ENCODE peak calls at places on chromosome 6, in ten cellular contexts. P is prostate gland, A is upper lobe of left lung, B is breast epithelium, R is K562, I is spleen, O is esophagus muscularis mucosa, F is Panc1, N is GM12892, S is endothelial cell of umbilical vein. C is an unnamed sample.

GRCh38 chr6:148112851-148113319 is 229.8 kb upstream of the SASH1 start:
- DNase-seq in B (no peak), O (no peak), N (no peak), I (no peak), A (no peak), F (no peak), P (no peak), S (no peak), R (no peak), C (no peak)

GRCh38 chr6:47854996-47855395 is 73.2 kb downstream of the OPN5 start:
- DNase-seq in B (no peak), O (no peak), A (no peak), I (no peak), P (no peak), R (no peak), F (no peak), N (no peak), S (no peak), C (no peak)

GRCh38 chr6:155264704-155265320 is 999 bp downstream of the CLDN20 start:
- DNase-seq in A (peak; percentile 50), B (no peak), R (no peak), N (no peak), F (no peak), O (no peak), S (peak; percentile 21), P (no peak), I (no peak), C (no peak)

GRCh38 chr6:119749341-119749740 is 399.8 kb upstream of the MAN1A1 start:
- DNase-seq in I (no peak), O (no peak), S (no peak), R (no peak), B (no peak), F (no peak), A (no peak), P (no peak), N (no peak), C (no peak)

GRCh38 chr6:83071023-83071422 is 3.6 kb downstream of the DOP1A start:
- DNase-seq in F (no peak), O (no peak), S (peak; percentile 72), R (no peak), A (no peak), P (no peak), N (no peak), B (no peak), I (no peak), C (no peak)

GRCh38 chr6:112879920-112880413 is 532.8 kb downstream of the RFPL4B start:
- DNase-seq in A (peak; percentile 72), F (no peak), I (peak; percentile 77), S (no peak), R (peak; percentile 77), B (no peak), N (peak; percentile 23), O (no peak), P (peak; percentile 50), C (peak; percentile 49)

GRCh38 chr6:162099685-162100084 is 627.9 kb downstream of the PRKN start:
- DNase-seq in B (no peak), F (no peak), R (no peak), P (no peak), S (no peak), O (no peak), N (no peak), I (no peak), A (no peak), C (no peak)

GRCh38 chr6:136103763-136104311 is 146.3 kb downstream of the MTFR2 start:
- DNase-seq in B (no peak), F (no peak), O (no peak), A (no peak), S (peak; percentile 62), R (no peak), N (no peak), I (no peak), P (no peak), C (no peak)

GRCh38 chr6:73803562-73804221 is 107.7 kb downstream of the CD109 start:
- DNase-seq in S (peak; percentile 72), N (no peak), I (no peak), F (no peak), B (no peak), P (no peak), R (peak; percentile 19), O (no peak), A (no peak), C (no peak)

GRCh38 chr6:33427585-33428218 is 7.8 kb downstream of the SYNGAP1 start:
- DNase-seq in F (no peak), N (peak; percentile 66), P (peak; percentile 55), A (peak; percentile 93), R (peak; percentile 99), B (no peak), O (no peak), S (peak; percentile 21), I (peak; percentile 93), C (peak; percentile 67)

GRCh38 chr6:96967957-96968871 is 43.7 kb downstream of the KLHL32 start:
- DNase-seq in A (no peak), O (no peak), S (no peak), I (no peak), B (no peak), N (no peak), P (no peak), R (no peak), F (no peak), C (no peak)

GRCh38 chr6:44833248-44833647 is 445.7 kb downstream of the CDC5L start:
- DNase-seq in A (no peak), O (no peak), B (no peak), S (no peak), F (no peak), P (no peak), R (no peak), I (no peak), N (no peak), C (no peak)

GRCh38 chr6:147219463-147219862 is 15.2 kb downstream of the STXBP5 start:
- DNase-seq in I (no peak), O (no peak), R (no peak), F (no peak), P (no peak), A (no peak), B (no peak), S (no peak), N (no peak), C (no peak)

GRCh38 chr6:20791074-20791473 is 256.8 kb downstream of the CDKAL1 start:
- DNase-seq in A (no peak), I (no peak), F (no peak), B (no peak), R (no peak), N (no peak), P (no peak), S (no peak), O (no peak), C (no peak)

GRCh38 chr6:150514806-150515362 is 84.8 kb upstream of the PLEKHG1 start:
- DNase-seq in A (no peak), S (no peak), P (peak; percentile 16), F (no peak), N (no peak), R (no peak), O (peak; percentile 82), B (no peak), I (no peak), C (no peak)

GRCh38 chr6:43989556-43990248 is 137.6 kb downstream of the MRPL14 start:
- DNase-seq in A (no peak), I (no peak), R (no peak), F (no peak), P (no peak), O (no peak), N (no peak), B (no peak), S (no peak), C (no peak)

GRCh38 chr6:101401792-101402617 is 8.5 kb downstream of the GRIK2 start:
- DNase-seq in B (no peak), O (no peak), P (no peak), F (no peak), R (no peak), N (no peak), A (peak; percentile 66), I (no peak), S (no peak), C (no peak)

GRCh38 chr6:107661291-107661690 is 162.8 kb downstream of the SCML4 start:
- DNase-seq in R (no peak), O (no peak), I (no peak), A (no peak), B (no peak), N (no peak), F (no peak), S (no peak), P (no peak), C (no peak)
- TF ChIP-seq POLR2AphosphoS5 in R (no peak), O (no peak), I (no peak), A (no peak), B (no peak), N (no peak), F (no peak), S (no peak), P (no peak), C (no peak)

GRCh38 chr6:30879684-30880427 is 4.5 kb upstream of the DDR1 start:
- DNase-seq in P (no peak), F (no peak), S (no peak), A (no peak), N (no peak), I (no peak), R (peak; percentile 48), B (no peak), O (no peak), C (no peak)

GRCh38 chr6:30880563-30881252 is 3.6 kb upstream of the DDR1 start:
- DNase-seq in I (no peak), N (no peak), S (no peak), A (peak; percentile 71), P (no peak), R (no peak), B (no peak), F (no peak), O (no peak), C (no peak)

GRCh38 chr6:30875244-30876038 is 8.9 kb upstream of the DDR1 start:
- DNase-seq in R (no peak), A (no peak), F (no peak), P (peak; percentile 64), B (no peak), O (no peak), S (no peak), I (no peak), N (no peak), C (no peak)

GRCh38 chr6:30876039-30876730 is 8.1 kb upstream of the DDR1 start:
- DNase-seq in P (peak; percentile 82), R (no peak), B (peak; percentile 88), S (peak; percentile 96), O (no peak), F (no peak), I (no peak), A (no peak), N (no peak), C (no peak)

GRCh38 chr6:30877419-30878262 is 6.7 kb upstream of the DDR1 start:
- DNase-seq in B (peak; percentile 90), S (peak; percentile 92), R (peak; percentile 80), N (no peak), F (peak; percentile 73), I (peak; percentile 93), O (peak; percentile 99), P (peak; percentile 91), A (no peak), C (peak; percentile 94)
- TF ChIP-seq POLR2AphosphoS5 in B (peak; percentile 50), S (peak; percentile 71), R (peak; percentile 51), N (no peak), F (peak; percentile 63), I (peak; percentile 66), O (peak; percentile 65), P (peak; percentile 84), A (peak; percentile 60), C (peak; percentile 84)

GRCh38 chr6:103783344-103783743 is 1076.4 kb downstream of the HACE1 start:
- DNase-seq in P (no peak), B (no peak), S (peak; percentile 28), N (no peak), O (no peak), R (no peak), F (no peak), I (no peak), A (no peak), C (peak; percentile 28)
- TF ChIP-seq POLR2AphosphoS5 in P (no peak), B (no peak), S (no peak), N (no peak), O (no peak), R (no peak), F (no peak), I (no peak), A (no peak), C (no peak)

GRCh38 chr6:131103869-131104268 is 31.4 kb upstream of the AKAP7 start:
- DNase-seq in B (no peak), O (no peak), A (no peak), R (no peak), S (no peak), P (no peak), I (no peak), N (no peak), F (no peak), C (no peak)
- TF ChIP-seq POLR2AphosphoS5 in B (no peak), O (no peak), A (no peak), R (no peak), S (no peak), P (no peak), I (no peak), N (no peak), F (no peak), C (no peak)

C was measured in stomach.